ENCODE peak calls at places on chromosomes 4 and X, in five cellular contexts. D is tibial nerve, X is heart left ventricle, G is Caco-2, R is astrocyte. E is an unnamed sample.
A peak's percentile ranks its signal among the peaks of the same experiment; 100 is the strongest.

GRCh38 chr4:123291329-123291728 is 105.3 kb upstream of the SPRY1 start:
- DNase-seq in D (no peak), X (no peak), R (no peak), G (no peak), E (no peak)

GRCh38 chr4:81845761-81846160 is 374.1 kb upstream of the RASGEF1B start:
- DNase-seq in R (no peak), D (no peak), X (no peak), G (peak; percentile 4), E (no peak)

GRCh38 chr4:187208641-187209040 is 485.0 kb upstream of the FAT1 start:
- DNase-seq in R (no peak), D (no peak), G (no peak), X (no peak), E (no peak)

GRCh38 chrX:44062842-44063241 is 89.7 kb upstream of the NDP start:
- DNase-seq in X (no peak), G (no peak), D (no peak), R (no peak), E (no peak)

GRCh38 chrX:2243913-2244460 is 256.8 kb downstream of the DHRSX start:
- DNase-seq in G (no peak), D (no peak), R (no peak), X (no peak), E (no peak)

GRCh38 chr4:185318679-185319078 is 77.0 kb downstream of the LRP2BP start:
- DNase-seq in X (no peak), R (peak; percentile 20), G (peak; percentile 39), D (no peak), E (no peak)

GRCh38 chr4:71184195-71184781 is 154.5 kb upstream of the SLC4A4 start:
- DNase-seq in R (peak; percentile 55), G (peak; percentile 35), D (peak; percentile 79), X (peak; percentile 41), E (no peak)

GRCh38 chrX:126141014-126141413 is 25.1 kb downstream of the DCAF12L2 start:
- DNase-seq in R (no peak), G (no peak), X (no peak), D (no peak), E (no peak)

GRCh38 chrX:71144651-71145050 is at the start of gene NLGN3:
- DNase-seq in G (no peak), R (no peak), D (no peak), X (no peak), E (no peak)

GRCh38 chr4:59969909-59970308 is 1230.2 kb upstream of the ADGRL3 start:
- DNase-seq in X (peak; percentile 32), G (no peak), R (no peak), D (no peak), E (no peak)

GRCh38 chr4:43816107-43816506 is 632.5 kb downstream of the KCTD8 start:
- DNase-seq in D (no peak), X (no peak), G (no peak), R (peak; percentile 16), E (no peak)

GRCh38 chr4:137226221-137226620 is 306.1 kb downstream of the PCDH18 start:
- DNase-seq in X (no peak), R (no peak), G (no peak), D (no peak), E (no peak)

GRCh38 chrX:118353081-118353850 is 7.4 kb downstream of the WDR44 start:
- DNase-seq in R (no peak), X (no peak), D (no peak), G (no peak), E (no peak)

GRCh38 chr4:140426610-140427103 is 791 bp downstream of the CLGN start:
- DNase-seq in R (no peak), G (no peak), D (no peak), X (peak; percentile 56), E (no peak)

GRCh38 chr4:26061248-26061986 is 147.4 kb downstream of the SMIM20 start:
- DNase-seq in R (peak; percentile 27), G (peak; percentile 17), X (no peak), D (no peak), E (no peak)

GRCh38 chr4:119589165-119589564 is 39.4 kb downstream of the PDE5A start:
- DNase-seq in D (no peak), R (no peak), X (no peak), G (no peak), E (no peak)

GRCh38 chrX:143781103-143781502 is 60.6 kb upstream of the SPANXN2 start:
- DNase-seq in D (no peak), G (no peak), X (no peak), R (no peak), E (no peak)

GRCh38 chr4:140099993-140100392 is 54.0 kb downstream of the MAML3 start:
- DNase-seq in X (peak; percentile 49), G (no peak), R (no peak), D (peak; percentile 40), E (peak; percentile 34)

GRCh38 chrX:18873189-18873791 is 110.6 kb downstream of the PHKA2 start:
- DNase-seq in D (no peak), X (no peak), R (peak; percentile 69), G (no peak), E (no peak)

GRCh38 chrX:37455381-37455780 is 106.2 kb downstream of the PRRG1 start:
- DNase-seq in G (no peak), X (no peak), D (no peak), R (no peak), E (no peak)

GRCh38 chr4:183388777-183389176 is 55.7 kb upstream of the CDKN2AIP start:
- DNase-seq in R (no peak), X (no peak), D (no peak), G (no peak), E (no peak)

GRCh38 chr4:19492611-19493010 is 759.1 kb upstream of the SLIT2 start:
- DNase-seq in G (no peak), X (no peak), D (no peak), R (peak; percentile 18), E (no peak)

GRCh38 chr4:164239976-164240375 is 514.0 kb upstream of the SMIM31 start:
- DNase-seq in X (no peak), G (no peak), D (no peak), R (peak; percentile 7), E (no peak)

GRCh38 chr4:74805601-74806000 is 11.3 kb upstream of the BTC start:
- DNase-seq in R (peak; percentile 53), X (no peak), G (peak; percentile 22), D (no peak), E (no peak)

GRCh38 chr4:56575820-56576429 is 70.3 kb downstream of the ARL9 start:
- DNase-seq in D (no peak), R (peak; percentile 24), X (no peak), G (no peak), E (no peak)

GRCh38 chr4:150001815-150002214 is 76.4 kb upstream of the DCLK2 start:
- DNase-seq in X (no peak), D (no peak), R (peak; percentile 77), G (no peak), E (no peak)

GRCh38 chrX:19593684-19594083 is 78.4 kb upstream of the MAP3K15 start:
- DNase-seq in D (peak; percentile 44), X (no peak), G (peak; percentile 30), R (peak; percentile 23), E (no peak)

GRCh38 chr4:120630432-120630831 is 292.1 kb downstream of the PRDM5 start:
- DNase-seq in R (no peak), G (no peak), D (no peak), X (no peak), E (no peak)

GRCh38 chr4:64940698-64941097 is 531.4 kb upstream of the TECRL start:
- DNase-seq in D (no peak), G (no peak), X (no peak), R (peak; percentile 86), E (no peak)

GRCh38 chr4:185708348-185708747 is 103.6 kb downstream of the SORBS2 start:
- DNase-seq in R (peak; percentile 85), G (no peak), X (no peak), D (no peak), E (no peak)

GRCh38 chr4:10075158-10075863 is 41.3 kb downstream of the WDR1 start:
- DNase-seq in X (no peak), G (no peak), R (no peak), D (no peak), E (no peak)

DNA sequence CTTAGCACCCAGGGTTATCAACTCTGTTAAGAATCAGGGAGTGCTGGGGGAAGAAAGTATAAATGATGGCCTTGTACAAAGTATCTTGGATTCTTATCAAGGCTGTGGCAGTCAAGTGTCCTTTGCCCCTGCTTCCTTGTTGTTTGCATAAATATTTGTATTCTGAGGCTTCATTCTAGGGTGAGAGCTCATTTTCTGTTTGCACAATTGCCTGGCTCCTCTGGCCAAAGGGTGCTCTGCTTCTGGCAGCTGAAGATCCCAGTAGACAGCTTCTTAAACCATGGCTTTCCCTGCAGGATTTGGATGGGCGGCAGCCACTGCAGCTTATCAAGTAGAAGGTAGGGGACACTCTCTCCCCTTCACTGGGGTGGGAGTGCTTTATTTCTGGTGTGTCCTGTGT is at the start of gene GBA3:
- DNase-seq in X (no peak), D (no peak), R (no peak), G (no peak), E (no peak)
- H3K4me1 ChIP-seq in X (no peaks in the 10 kb centered on the region), D (no peaks in the 10 kb centered on the region), R (no peaks in the 10 kb centered on the region), G (no peaks in the 10 kb centered on the region), E (no peaks in the 10 kb centered on the region)

GRCh38 chr4:1600211-1600780 is 83.8 kb downstream of the FAM53A start:
- DNase-seq in D (no peak), R (no peak), X (no peak), G (no peak), E (no peak)
- H3K4me1 ChIP-seq in D (no peaks in the 10 kb centered on the region), R (no peaks in the 10 kb centered on the region), X (no peaks in the 10 kb centered on the region), G (peaks cover 3% of the 10 kb centered on the region), E (no peaks in the 10 kb centered on the region)

DNA sequence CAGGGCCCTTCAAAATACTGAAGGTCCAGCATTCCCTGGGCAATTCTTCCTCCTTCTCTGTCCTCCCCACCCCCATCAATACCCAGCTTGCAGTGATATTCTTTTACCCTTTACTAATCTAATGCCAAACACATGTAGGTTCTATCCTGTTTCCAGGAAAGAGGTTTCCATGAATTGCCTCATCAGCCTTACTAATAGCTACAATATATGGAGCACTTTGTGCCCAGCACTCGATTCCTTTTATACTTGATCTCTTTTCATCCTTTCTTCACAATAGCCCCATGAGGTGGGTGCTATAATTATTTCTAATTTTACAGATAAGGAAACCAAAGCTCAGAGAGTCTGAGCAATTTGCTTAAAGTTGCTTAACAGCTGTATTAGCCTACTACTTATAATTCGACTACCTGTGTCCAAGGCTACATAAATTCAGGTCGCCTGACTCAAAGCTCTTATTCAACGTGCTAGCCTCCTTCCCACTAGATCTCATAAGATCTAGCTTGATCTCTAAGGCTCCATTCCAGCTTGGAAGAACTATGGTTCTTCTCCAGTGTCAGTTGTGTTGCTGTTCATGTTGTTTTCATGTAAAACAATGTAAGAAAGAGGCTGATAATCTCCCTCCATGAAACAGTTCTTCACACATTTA is 229.6 kb upstream of the PGRMC2 start:
- DNase-seq in R (no peak), D (no peak), G (no peak), X (no peak), E (no peak)
- H3K4me1 ChIP-seq in R (peaks cover 46% of the 10 kb centered on the region), D (no peaks in the 10 kb centered on the region), G (peaks cover 29% of the 10 kb centered on the region), X (peaks cover 22% of the 10 kb centered on the region), E (peaks cover 27% of the 10 kb centered on the region)

GRCh38 chrX:153878285-153878779 is 7.6 kb downstream of the L1CAM start:
- DNase-seq in D (no peak), G (no peak), R (no peak), X (no peak), E (no peak)

GRCh38 chrX:153880440-153880815 is 5.5 kb downstream of the L1CAM start:
- DNase-seq in R (no peak), D (no peak), G (no peak), X (no peak), E (no peak)

GRCh38 chrX:153879741-153880439 is 6.1 kb downstream of the L1CAM start:
- DNase-seq in R (no peak), D (no peak), G (no peak), X (no peak), E (peak; percentile 24)

GRCh38 chrX:153877571-153878261 is 8.3 kb downstream of the L1CAM start:
- DNase-seq in D (no peak), X (no peak), G (no peak), R (no peak), E (no peak)

GRCh38 chrX:153878969-153879653 is 6.9 kb downstream of the L1CAM start:
- DNase-seq in R (no peak), X (no peak), G (no peak), D (no peak), E (peak; percentile 24)
- H3K4me1 ChIP-seq in R (peaks cover 5% of the 10 kb centered on the region), X (no peaks in the 10 kb centered on the region), G (peaks cover 14% of the 10 kb centered on the region), D (no peaks in the 10 kb centered on the region), E (no peaks in the 10 kb centered on the region)